ENCODE peak calls at places on chromosomes 2 and 18, in four cellular contexts. V, E, K and X are unnamed samples.

GRCh38 chr18:13564579-13564978 is 161.8 kb downstream of the FAM210A start:
- DNase-seq in K (no peak), V (no peak), E (no peak), X (no peak)

GRCh38 chr2:162091325-162092007 is 17.5 kb upstream of the DPP4 start:
- DNase-seq in V (peak; percentile 58), K (no peak), E (no peak), X (peak; percentile 81)

GRCh38 chr2:80244905-80245584 is 59.5 kb downstream of the LRRTM1 start:
- DNase-seq in V (no peak), E (no peak), K (no peak), X (no peak)

GRCh38 chr2:207333599-207334308 is 168.0 kb upstream of the KLF7 start:
- DNase-seq in V (no peak), K (no peak), E (no peak), X (no peak)

GRCh38 chr18:2515408-2515807 is 55.9 kb downstream of the METTL4 start:
- DNase-seq in E (no peak), K (no peak), V (no peak), X (no peak)

GRCh38 chr2:42298132-42298531 is 62.9 kb downstream of the COX7A2L start:
- DNase-seq in E (no peak), K (no peak), V (no peak), X (no peak)

GRCh38 chr2:106124126-106124756 is 69.9 kb downstream of the UXS1 start:
- DNase-seq in V (no peak), K (no peak), E (no peak), X (peak; percentile 55)

GRCh38 chr2:129752686-129753085 is 226.8 kb upstream of the RAB6C start:
- DNase-seq in K (no peak), E (no peak), V (no peak), X (no peak)

GRCh38 chr2:15050483-15050882 is 418.0 kb downstream of the LRATD1 start:
- DNase-seq in K (no peak), V (no peak), E (no peak), X (no peak)

GRCh38 chr2:170771049-170771937 is 1.1 kb downstream of the ERICH2 start:
- DNase-seq in E (peak; percentile 77), K (no peak), V (peak; percentile 61), X (peak; percentile 30)

GRCh38 chr2:12766421-12766879 is 49.7 kb downstream of the TRIB2 start:
- DNase-seq in E (no peak), V (no peak), K (no peak), X (no peak)

GRCh38 chr2:16031055-16031847 is 90.9 kb downstream of the MYCN start:
- DNase-seq in V (no peak), E (no peak), K (no peak), X (no peak)

GRCh38 chr18:75276813-75277628 is 66.4 kb downstream of the TSHZ1 start:
- DNase-seq in K (no peak), V (no peak), E (no peak), X (no peak)

GRCh38 chr2:230640540-230641011 is 72.1 kb upstream of the CAB39 start:
- DNase-seq in K (no peak), E (no peak), V (no peak), X (no peak)

GRCh38 chr2:230642966-230643365 is 69.7 kb upstream of the CAB39 start:
- DNase-seq in K (no peak), V (no peak), E (no peak), X (no peak)

GRCh38 chr2:230643576-230644291 is 68.9 kb upstream of the CAB39 start:
- DNase-seq in K (no peak), V (no peak), E (no peak), X (no peak)
- TF ChIP-seq CREM in K (peak; percentile 73), V (no peak), E (no peak), X (no peak)

DNA sequence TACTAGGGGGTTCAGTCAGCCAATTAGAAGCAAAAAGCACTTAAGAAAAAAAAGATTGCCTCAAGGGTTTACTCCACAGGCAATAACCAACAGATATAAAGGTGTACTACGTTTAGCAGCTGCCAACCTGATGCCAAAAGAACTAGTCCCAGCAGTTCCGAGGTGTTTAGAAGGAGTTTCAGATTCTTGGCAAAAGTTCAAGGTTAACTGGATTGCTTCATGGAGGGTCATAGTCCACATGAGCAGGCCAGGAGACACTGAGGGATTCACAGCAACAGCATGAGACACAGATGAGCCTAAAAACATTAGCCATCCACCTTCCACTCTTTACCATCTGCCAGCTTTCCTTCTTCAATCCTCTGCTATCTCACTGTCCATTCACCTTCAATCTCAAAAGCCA is 4.9 kb upstream of the DNAH7 start:
- DNase-seq in K (no peak), V (no peak), E (no peak), X (no peak)
- TF ChIP-seq CREM in K (no peak), V (no peak), E (no peak), X (no peak)

GRCh38 chr18:56086176-56086575 is 498.2 kb upstream of the TCF4 start:
- DNase-seq in E (no peak), V (no peak), K (no peak), X (no peak)
- TF ChIP-seq CREM in E (no peak), V (no peak), K (no peak), X (no peak)

DNA sequence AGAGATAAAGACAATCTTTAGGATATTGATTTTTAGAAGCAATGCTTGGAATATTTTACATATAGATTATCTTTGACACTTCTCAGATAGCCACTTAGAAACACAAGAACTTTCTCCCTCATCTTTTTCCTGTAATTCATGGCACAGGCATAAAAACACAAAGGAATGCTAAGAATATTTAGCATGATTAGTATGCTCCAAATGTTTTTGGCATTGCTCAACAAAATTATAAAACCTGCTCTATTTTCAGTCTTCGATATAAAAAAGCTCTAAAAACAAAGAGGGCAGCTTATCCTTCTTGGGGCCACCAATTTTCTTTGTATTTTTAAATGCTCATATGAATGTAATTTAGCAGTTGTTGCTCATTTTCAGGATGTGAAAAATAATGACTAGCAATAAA is 90.8 kb downstream of the RAD51AP2 start:
- DNase-seq in K (no peak), E (no peak), V (no peak), X (no peak)
- TF ChIP-seq CREM in K (no peak), E (no peak), V (no peak), X (no peak)

GRCh38 chr2:133718688-133719201 is 150.5 kb upstream of the NCKAP5 start:
- DNase-seq in K (no peak), V (no peak), E (no peak), X (no peak)
- TF ChIP-seq CREM in K (no peak), V (no peak), E (no peak), X (no peak)

GRCh38 chr2:185921048-185921756 is 182.6 kb downstream of the FSIP2 start:
- DNase-seq in V (no peak), E (no peak), K (no peak), X (no peak)
- TF ChIP-seq CREM in V (no peak), E (no peak), K (no peak), X (no peak)

GRCh38 chr2:2464095-2464494 is 133.0 kb upstream of the MYT1L start:
- DNase-seq in K (no peak), V (no peak), E (no peak), X (no peak)
- TF ChIP-seq CREM in K (no peak), V (no peak), E (no peak), X (no peak)

GRCh38 chr18:63365909-63366269 is 1.1 kb downstream of the KDSR start:
- DNase-seq in E (peak; percentile 11), V (peak; percentile 10), K (no peak), X (no peak)

GRCh38 chr18:63367241-63367953 is 391 bp upstream of the KDSR start:
- DNase-seq in K (peak; percentile 53), V (peak; percentile 94), E (peak; percentile 86), X (peak; percentile 94)

GRCh38 chr18:63368611-63369010 is 1.6 kb upstream of the KDSR start:
- DNase-seq in E (no peak), K (no peak), V (no peak), X (no peak)

GRCh38 chr18:63366991-63367240 is at the start of gene KDSR:
- DNase-seq in K (no peak), V (no peak), E (no peak), X (no peak)

DNA sequence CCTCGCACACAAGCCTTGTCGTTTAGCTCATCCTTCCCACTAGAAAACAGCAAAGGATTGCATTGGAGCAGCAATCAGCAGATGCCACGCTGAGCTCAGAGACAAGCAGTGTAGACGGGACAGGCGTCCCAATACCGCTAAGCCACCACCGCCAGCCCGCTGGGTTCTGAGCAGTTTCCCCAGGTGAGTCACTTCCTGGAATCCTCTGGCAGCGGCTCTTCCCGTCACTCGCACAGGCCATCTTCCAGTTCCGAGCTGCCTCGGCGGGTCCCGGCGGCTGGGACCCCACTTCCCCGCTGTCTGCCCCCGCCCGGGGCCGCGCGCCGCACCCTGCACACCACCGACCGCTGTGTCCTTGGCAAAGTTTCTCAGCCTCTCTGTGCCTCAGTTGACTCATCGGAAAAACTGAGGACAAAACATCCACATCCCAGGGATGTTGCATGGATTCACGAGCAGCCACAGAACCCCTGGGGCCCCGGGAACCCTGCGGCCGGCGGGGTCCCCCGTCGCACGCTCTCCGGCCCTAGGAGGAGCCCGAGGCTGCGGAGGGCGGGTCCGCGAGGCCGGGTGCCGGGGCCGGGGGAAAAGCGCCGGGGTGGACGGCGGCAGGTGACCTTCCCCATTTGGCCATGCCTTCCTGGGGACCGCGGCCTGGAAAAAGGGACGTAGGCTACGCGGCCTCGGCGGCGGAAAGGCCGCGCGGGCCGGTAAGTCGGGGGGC is 576 bp downstream of the KDSR start:
- DNase-seq in K (no peak), V (peak; percentile 57), E (peak; percentile 47), X (peak; percentile 64)
- TF ChIP-seq CREM in K (no peak), V (no peak), E (no peak), X (no peak)

GRCh38 chr18:9993846-9994660 is 80.2 kb downstream of the VAPA start:
- DNase-seq in K (no peak), V (no peak), E (no peak), X (no peak)
- TF ChIP-seq CREM in K (no peak), V (no peak), E (no peak), X (no peak)